ENCODE peak calls at places on chromosome 16, in seven cellular contexts. Q, H, K, O, B, X and N are unnamed samples.

GRCh38 chr16:85446846-85447656 is 166.1 kb upstream of the GSE1 start:
- DNase-seq in Q (no peak), H (peak; percentile 54), K (no peak), O (no peak), B (no peak), X (no peak), N (no peak)

GRCh38 chr16:20221208-20221607 is 106.1 kb downstream of the GP2 start:
- DNase-seq in Q (no peak), H (no peak), K (no peak), O (no peak), B (no peak), X (no peak), N (no peak)

GRCh38 chr16:22070361-22071351 is 21.7 kb upstream of the VWA3A start:
- DNase-seq in Q (peak; percentile 33), H (peak; percentile 37), K (no peak), O (no peak), B (no peak), X (no peak), N (no peak)

GRCh38 chr16:72788269-72788809 is 259.6 kb downstream of the ZFHX3 start:
- DNase-seq in Q (no peak), H (no peak), K (no peak), O (no peak), B (no peak), X (no peak), N (peak; percentile 78)

GRCh38 chr16:86971251-86971650 is 345.9 kb downstream of the C16orf95 start:
- DNase-seq in Q (no peak), H (no peak), K (no peak), O (no peak), B (no peak), X (no peak), N (no peak)

GRCh38 chr16:11407047-11407982 is 62.1 kb downstream of the RMI2 start:
- DNase-seq in Q (peak; percentile 67), H (peak; percentile 83), K (peak; percentile 86), O (peak; percentile 82), B (peak; percentile 53), X (no peak), N (no peak)

GRCh38 chr16:73023320-73023719 is 24.6 kb downstream of the ZFHX3 start:
- DNase-seq in Q (no peak), H (no peak), K (no peak), O (no peak), B (no peak), X (no peak), N (no peak)

GRCh38 chr16:14179116-14179515 is 108.0 kb downstream of the MRTFB start:
- DNase-seq in Q (no peak), H (no peak), K (no peak), O (no peak), B (no peak), X (no peak), N (no peak)

GRCh38 chr16:3029499-3030127 is 5.8 kb downstream of the THOC6 start:
- DNase-seq in Q (no peak), H (no peak), K (no peak), O (no peak), B (no peak), X (no peak), N (no peak)

GRCh38 chr16:29256501-29256981 is 150.0 kb downstream of the NPIPB11 start:
- DNase-seq in Q (peak; percentile 51), H (no peak), K (no peak), O (peak; percentile 47), B (no peak), X (no peak), N (no peak)

GRCh38 chr16:55499281-55499680 is 9.6 kb upstream of the LPCAT2 start:
- DNase-seq in Q (no peak), H (no peak), K (no peak), O (no peak), B (no peak), X (no peak), N (no peak)

GRCh38 chr16:360698-361336 is 8.3 kb upstream of the AXIN1 start:
- DNase-seq in Q (no peak), H (no peak), K (no peak), O (no peak), B (no peak), X (no peak), N (no peak)

GRCh38 chr16:57252148-57252721 is 7.2 kb downstream of the ARL2BP start:
- DNase-seq in Q (no peak), H (no peak), K (no peak), O (no peak), B (no peak), X (no peak), N (no peak)

GRCh38 chr16:22235839-22236745 is 30.0 kb downstream of the EEF2K start:
- DNase-seq in Q (no peak), H (no peak), K (no peak), O (no peak), B (peak; percentile 34), X (no peak), N (no peak)

GRCh38 chr16:88730632-88731607 is 24.6 kb downstream of the CTU2 start:
- DNase-seq in Q (no peak), H (no peak), K (no peak), O (no peak), B (no peak), X (no peak), N (no peak)

GRCh38 chr16:83615553-83615952 is 192.2 kb upstream of the HSBP1 start:
- DNase-seq in Q (no peak), H (no peak), K (no peak), O (no peak), B (no peak), X (no peak), N (peak; percentile 7)

GRCh38 chr16:46757339-46758050 is 9.4 kb upstream of the MYLK3 start:
- DNase-seq in Q (no peak), H (peak; percentile 32), K (no peak), O (no peak), B (no peak), X (no peak), N (no peak)

GRCh38 chr16:15032547-15033308 is 23.1 kb downstream of the NTAN1 start:
- DNase-seq in Q (no peak), H (no peak), K (no peak), O (no peak), B (no peak), X (no peak), N (no peak)

GRCh38 chr16:2029350-2029749 is 2.6 kb downstream of the NHERF2 start:
- DNase-seq in Q (no peak), H (no peak), K (no peak), O (no peak), B (no peak), X (no peak), N (no peak)

GRCh38 chr16:4663756-4664465 is 29.5 kb upstream of the NUDT16L1 start:
- DNase-seq in Q (no peak), H (peak; percentile 45), K (no peak), O (peak; percentile 79), B (no peak), X (no peak), N (no peak)

GRCh38 chr16:2482181-2483107 is 7.5 kb downstream of the TBC1D24 start:
- DNase-seq in Q (peak; percentile 72), H (no peak), K (no peak), O (peak; percentile 93), B (peak; percentile 59), X (no peak), N (no peak)

GRCh38 chr16:54931757-54932660 is 1.3 kb downstream of the IRX5 start:
- DNase-seq in Q (no peak), H (no peak), K (no peak), O (no peak), B (no peak), X (no peak), N (peak; percentile 62)

GRCh38 chr16:85425061-85425662 is 188.0 kb upstream of the GSE1 start:
- DNase-seq in Q (peak; percentile 19), H (no peak), K (no peak), O (peak; percentile 51), B (no peak), X (no peak), N (no peak)

GRCh38 chr16:57903656-57904055 is 67.3 kb downstream of the CNGB1 start:
- DNase-seq in Q (no peak), H (no peak), K (no peak), O (no peak), B (no peak), X (no peak), N (no peak)

GRCh38 chr16:3274490-3274889 is 8.8 kb upstream of the ZNF263 start:
- DNase-seq in Q (no peak), H (no peak), K (no peak), O (no peak), B (no peak), X (no peak), N (no peak)

GRCh38 chr16:9258423-9259051 is 167.1 kb downstream of the HAPSTR1 start:
- DNase-seq in Q (no peak), H (no peak), K (peak; percentile 52), O (no peak), B (no peak), X (no peak), N (no peak)

GRCh38 chr16:58128721-58129096 is 472 bp downstream of the CFAP20 start:
- DNase-seq in Q (no peak), H (no peak), K (no peak), O (peak; percentile 67), B (no peak), X (no peak), N (no peak)

GRCh38 chr16:4176794-4177438 is 60.7 kb upstream of the ADCY9 start:
- DNase-seq in Q (no peak), H (no peak), K (peak; percentile 63), O (no peak), B (no peak), X (no peak), N (no peak)

GRCh38 chr16:86349338-86349900 is 160.9 kb upstream of the FOXF1 start:
- DNase-seq in Q (no peak), H (no peak), K (no peak), O (no peak), B (no peak), X (no peak), N (no peak)

GRCh38 chr16:58499615-58500328 is at the start of gene NDRG4:
- DNase-seq in Q (peak; percentile 50), H (peak; percentile 49), K (peak; percentile 91), O (peak; percentile 75), B (no peak), X (peak; percentile 80), N (no peak)

GRCh38 chr16:69318177-69318910 is 7.2 kb downstream of the VPS4A start:
- DNase-seq in Q (no peak), H (no peak), K (no peak), O (no peak), B (no peak), X (no peak), N (no peak)
- H3K27ac ChIP-seq in Q (no peak overlapping the region), H (no peak overlapping the region), K (no peak overlapping the region), O (no peak overlapping the region), B (no peak overlapping the region), X (no peak overlapping the region), N (no peak overlapping the region)

GRCh38 chr16:70750893-70751467 is 50.0 kb downstream of the VAC14 start:
- DNase-seq in Q (peak; percentile 81), H (peak; percentile 47), K (peak; percentile 66), O (peak; percentile 95), B (peak; percentile 38), X (no peak), N (peak; percentile 96)
- TF ChIP-seq POLR2A in Q (no peak), H (no peak), K (no peak), O (no peak), B (no peak), X (no peak), N (no peak)

GRCh38 chr16:64152010-64152767 is 969.7 kb downstream of the CDH11 start:
- DNase-seq in Q (no peak), H (no peak), K (no peak), O (no peak), B (no peak), X (no peak), N (no peak)
- TF ChIP-seq EP300 in Q (no peak), H (no peak), K (no peak), O (no peak), B (no peak), X (no peak), N (no peak)

GRCh38 chr16:49643429-49644142 is 212.3 kb downstream of the ZNF423 start:
- DNase-seq in Q (no peak), H (no peak), K (no peak), O (no peak), B (no peak), X (no peak), N (no peak)
- H3K27ac ChIP-seq in Q (no peak overlapping the region), H (peak overlapping the region; percentile 20), K (no peak overlapping the region), O (no peak overlapping the region), B (peak overlapping the region; percentile 36), X (no peak overlapping the region), N (no peak overlapping the region)